ENCODE peak calls at places on chromosomes 16 and 17, in nine cellular contexts. Q, M, N, C, L, X, Z, S and G are unnamed samples.
A peak's percentile ranks its signal among the peaks of the same experiment; 100 is the strongest.

GRCh38 chr17:82892869-82893565 is 53.2 kb upstream of the ZNF750 start:
- DNase-seq in Q (peak; percentile 49), M (no peak), N (peak; percentile 21), C (no peak), L (no peak), X (peak; percentile 60), Z (no peak), S (no peak), G (no peak)

GRCh38 chr17:48056879-48057278 is 8.7 kb downstream of the NFE2L1 start:
- DNase-seq in Q (no peak), M (no peak), N (no peak), C (no peak), L (no peak), X (no peak), Z (no peak), S (no peak), G (no peak)

GRCh38 chr17:79207957-79208356 is 133.3 kb downstream of the ENGASE start:
- DNase-seq in Q (no peak), M (peak; percentile 58), N (no peak), C (no peak), L (no peak), X (no peak), Z (peak; percentile 28), S (no peak), G (no peak)

GRCh38 chr17:80169784-80170500 is at the start of gene CARD14:
- DNase-seq in Q (no peak), M (no peak), N (no peak), C (peak; percentile 75), L (no peak), X (no peak), Z (no peak), S (no peak), G (no peak)

GRCh38 chr17:21105081-21105480 is 21.7 kb upstream of the DHRS7B start:
- DNase-seq in Q (no peak), M (peak; percentile 90), N (no peak), C (no peak), L (no peak), X (no peak), Z (no peak), S (no peak), G (no peak)

GRCh38 chr16:73020409-73020884 is 27.5 kb downstream of the ZFHX3 start:
- DNase-seq in Q (peak; percentile 72), M (peak; percentile 40), N (no peak), C (no peak), L (peak; percentile 63), X (peak; percentile 85), Z (no peak), S (no peak), G (peak; percentile 91)

GRCh38 chr16:77787452-77787851 is 912 bp upstream of the VAT1L start:
- DNase-seq in Q (no peak), M (no peak), N (no peak), C (no peak), L (no peak), X (no peak), Z (no peak), S (no peak), G (no peak)

GRCh38 chr17:82384051-82384729 is 12.6 kb downstream of the UTS2R start:
- DNase-seq in Q (no peak), M (no peak), N (no peak), C (no peak), L (peak; percentile 54), X (no peak), Z (peak; percentile 1), S (no peak), G (no peak)

GRCh38 chr16:47229651-47230050 is 85.9 kb upstream of the NETO2 start:
- DNase-seq in Q (no peak), M (no peak), N (no peak), C (no peak), L (no peak), X (no peak), Z (no peak), S (no peak), G (no peak)

GRCh38 chr17:29771561-29771960 is 148.8 kb upstream of the CORO6 start:
- DNase-seq in Q (no peak), M (no peak), N (no peak), C (no peak), L (no peak), X (no peak), Z (no peak), S (no peak), G (no peak)

GRCh38 chr17:47276868-47277267 is 23.2 kb downstream of the ITGB3 start:
- DNase-seq in Q (peak; percentile 54), M (peak; percentile 86), N (peak; percentile 78), C (no peak), L (peak; percentile 65), X (peak; percentile 79), Z (peak; percentile 70), S (peak; percentile 71), G (peak; percentile 85)

GRCh38 chr16:31475949-31476304 is 4.0 kb downstream of the TGFB1I1 start:
- DNase-seq in Q (peak; percentile 70), M (peak; percentile 66), N (no peak), C (peak; percentile 23), L (no peak), X (peak; percentile 51), Z (no peak), S (no peak), G (no peak)
- H3K4me3 ChIP-seq in Q (no peak overlapping the region), M (no peak overlapping the region), N (no peak overlapping the region), C (peak overlapping the region; percentile 81), L (no peak overlapping the region), X (no peak overlapping the region), Z (no peak overlapping the region), S (no peak overlapping the region), G (no peak overlapping the region)

DNA sequence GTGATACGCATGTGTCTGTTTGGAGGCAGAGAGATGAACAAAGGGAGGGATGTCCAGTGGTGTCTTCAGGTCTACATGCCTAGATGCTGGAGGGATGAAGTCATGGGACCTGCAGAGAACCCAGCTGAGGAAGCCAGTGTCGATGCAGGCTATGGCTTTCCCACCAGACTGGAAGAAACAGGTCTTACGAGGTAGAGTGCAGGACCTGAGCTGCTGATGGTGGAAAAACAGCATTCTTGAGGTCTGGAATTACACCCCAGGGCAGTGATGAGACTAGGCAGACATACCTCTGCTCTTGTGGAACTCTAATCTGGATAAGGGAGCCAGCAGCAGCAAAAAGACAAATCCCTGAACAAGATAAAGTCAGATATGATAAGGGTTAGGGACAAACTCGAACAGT is 37.4 kb downstream of the ARSG start:
- DNase-seq in Q (no peak), M (no peak), N (no peak), C (peak; percentile 89), L (no peak), X (no peak), Z (no peak), S (no peak), G (no peak)
- TF ChIP-seq CTCF in Q (no peak), M (no peak), N (no peak), C (no peak), L (no peak), X (no peak), Z (no peak), S (no peak), G (no peak)

DNA sequence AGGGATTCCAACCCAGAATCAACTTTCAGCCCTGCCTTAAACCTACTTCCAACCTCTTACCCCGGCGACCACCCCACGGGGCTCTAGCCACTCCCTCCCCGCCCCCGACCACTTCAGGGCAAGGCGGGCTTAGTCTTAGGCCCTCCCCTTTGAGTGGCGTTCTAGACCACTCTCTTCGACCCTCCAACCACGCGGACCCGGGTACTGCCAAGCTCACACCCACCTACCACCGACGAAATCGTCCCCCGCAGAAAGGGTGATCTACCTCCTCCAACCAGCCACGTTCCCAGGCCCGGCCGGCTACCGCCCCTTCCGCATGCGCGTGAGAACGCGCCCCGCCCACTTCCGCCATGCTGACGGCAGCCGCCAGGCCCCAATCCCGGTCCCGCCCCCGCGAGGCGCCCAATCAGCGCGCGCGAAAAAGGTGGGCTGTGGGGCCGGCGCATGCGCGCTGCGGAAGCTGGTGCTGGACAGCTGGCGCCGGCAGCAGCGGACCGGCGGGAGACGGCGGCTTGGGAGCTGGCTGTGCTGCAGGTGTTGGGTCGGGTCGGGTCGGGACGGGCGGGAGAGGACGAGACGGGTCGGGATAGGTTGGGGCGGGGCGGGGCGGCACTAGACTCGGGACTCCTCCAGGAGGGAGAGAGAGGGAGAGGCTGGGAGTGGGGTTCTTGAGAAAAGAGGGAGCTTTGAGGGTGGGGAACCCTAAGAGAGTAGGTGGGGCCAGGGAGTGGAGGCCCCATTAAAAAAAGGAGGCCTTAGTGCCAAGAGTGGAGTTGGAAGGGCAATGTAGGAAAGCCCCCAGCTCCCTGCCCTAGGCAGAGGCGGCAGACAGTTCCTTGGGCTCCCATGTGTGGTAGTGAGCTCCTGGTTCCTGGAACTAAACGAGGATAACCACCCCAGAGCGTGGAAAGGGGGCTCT is at the start of gene NAT9:
- DNase-seq in Q (peak; percentile 98), M (peak; percentile 100), N (peak; percentile 99), C (peak; percentile 100), L (peak; percentile 100), X (peak; percentile 99), Z (peak; percentile 99), S (peak; percentile 99), G (peak; percentile 96)
- H3K4me3 ChIP-seq in Q (peak within 1 kb of the TSS; percentile 50), M (peak within 1 kb of the TSS; percentile 97), N (peak within 1 kb of the TSS; percentile 61), C (peak within 1 kb of the TSS; percentile 80), L (peak within 1 kb of the TSS; percentile 67), X (peak within 1 kb of the TSS; percentile 94), Z (peak within 1 kb of the TSS; percentile 66), S (peak within 1 kb of the TSS; percentile 63), G (peak within 1 kb of the TSS; percentile 91)

GRCh38 chr16:80028581-80029380 is 428.2 kb upstream of the MAF start:
- DNase-seq in Q (no peak), M (peak; percentile 76), N (peak; percentile 75), C (no peak), L (no peak), X (no peak), Z (peak; percentile 80), S (no peak), G (no peak)

GRCh38 chr16:80019395-80019794 is 418.9 kb upstream of the MAF start:
- DNase-seq in Q (no peak), M (no peak), N (no peak), C (no peak), L (no peak), X (no peak), Z (no peak), S (no peak), G (no peak)

GRCh38 chr16:80024443-80024842 is 423.9 kb upstream of the MAF start:
- DNase-seq in Q (no peak), M (no peak), N (no peak), C (no peak), L (no peak), X (no peak), Z (no peak), S (no peak), G (no peak)

GRCh38 chr16:80027007-80027965 is 426.7 kb upstream of the MAF start:
- DNase-seq in Q (peak; percentile 27), M (peak; percentile 92), N (no peak), C (peak; percentile 87), L (peak; percentile 6), X (peak; percentile 69), Z (no peak), S (peak; percentile 22), G (peak; percentile 65)

DNA sequence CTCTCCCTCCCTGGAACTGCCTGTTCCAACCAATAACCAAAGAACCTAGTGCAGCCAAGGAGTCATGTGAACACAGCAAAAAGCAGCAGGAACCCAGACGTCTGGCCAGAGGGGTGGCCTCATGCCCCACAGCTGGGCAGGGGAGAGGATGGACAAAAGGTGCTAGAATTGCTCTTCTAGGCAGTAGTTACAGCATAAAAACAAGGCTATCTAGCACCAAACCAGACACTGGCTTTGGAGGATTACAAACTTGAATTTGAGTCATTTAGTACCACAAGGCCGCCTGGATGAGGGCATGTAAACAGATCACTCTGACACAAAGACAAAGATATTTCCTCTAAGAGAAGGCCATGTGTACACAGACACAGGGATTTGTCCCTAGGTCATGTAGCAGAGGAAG is 423.3 kb upstream of the MAF start:
- DNase-seq in Q (no peak), M (no peak), N (no peak), C (peak; percentile 11), L (no peak), X (no peak), Z (no peak), S (no peak), G (no peak)
- TF ChIP-seq CTCF in Q (no peak), M (no peak), N (no peak), C (no peak), L (no peak), X (no peak), Z (no peak), S (no peak), G (no peak)